ENCODE peak calls at places on chromosomes 3 and 15, in six cellular contexts. V is germinal center; S is HFFc6; C is stimulated activated CD4-positive, alpha-beta T cell treated with anti-CD3 and anti-CD28 coated beads, Interleukin-4, amount 100 ng/mL, for 1 hour; T is left ventricle myocardium superior; I is mesothelial cell of epicardium. O is an unnamed sample.

GRCh38 chr15:77915261-77915960 is 162.1 kb downstream of the TBC1D2B start:
- DNase-seq in V (no peak), S (no peak), C (no peak), T (no peak), I (no peak), O (no peak)

GRCh38 chr3:153599685-153600084 is 437.7 kb downstream of the RAP2B start:
- DNase-seq in V (no peak), S (peak), C (no peak), T (peak), I (no peak), O (no peak)

GRCh38 chr15:41861736-41862356 is 23.2 kb downstream of the PLA2G4B start:
- DNase-seq in V (no peak), S (no peak), C (no peak), T (no peak), I (no peak), O (no peak)

GRCh38 chr15:68228971-68229385 is 550 bp downstream of the CLN6 start:
- DNase-seq in V (no peak), S (no peak), C (no peak), T (peak), I (no peak), O (no peak)

GRCh38 chr3:191366675-191367074 is 36.3 kb upstream of the UTS2B start:
- DNase-seq in V (no peak), S (peak), C (no peak), T (no peak), I (no peak), O (no peak)

GRCh38 chr3:178684881-178685590 is 148.8 kb downstream of the KCNMB2 start:
- DNase-seq in V (no peak), S (no peak), C (no peak), T (no peak), I (no peak), O (no peak)

GRCh38 chr3:102181202-102181920 is 253.5 kb upstream of the ZPLD1 start:
- DNase-seq in V (no peak), S (peak), C (no peak), T (no peak), I (no peak), O (no peak)

GRCh38 chr15:55791576-55792400 is 48.8 kb upstream of the PRTG start:
- DNase-seq in V (no peak), S (peak), C (no peak), T (no peak), I (no peak), O (no peak)

GRCh38 chr15:38551720-38552627 is 12.6 kb downstream of the RASGRP1 start:
- DNase-seq in V (no peak), S (no peak), C (no peak), T (no peak), I (no peak), O (no peak)

GRCh38 chr3:117761992-117762944 is 1052.7 kb downstream of the TUSC7 start:
- DNase-seq in V (no peak), S (no peak), C (no peak), T (no peak), I (no peak), O (no peak)

GRCh38 chr3:100437879-100438622 is 36.7 kb downstream of the LNP1 start:
- DNase-seq in V (no peak), S (no peak), C (no peak), T (no peak), I (no peak), O (no peak)

GRCh38 chr15:60945196-60945595 is 283.9 kb downstream of the RORA start:
- DNase-seq in V (no peak), S (no peak), C (no peak), T (peak), I (no peak), O (no peak)

GRCh38 chr3:141610993-141611392 is 124.2 kb downstream of the RASA2 start:
- DNase-seq in V (no peak), S (no peak), C (no peak), T (no peak), I (no peak), O (no peak)

GRCh38 chr15:60093273-60094067 is 89.4 kb downstream of the FOXB1 start:
- DNase-seq in V (no peak), S (no peak), C (no peak), T (no peak), I (no peak), O (no peak)

GRCh38 chr3:98531622-98532274 is at the start of gene GPR15:
- DNase-seq in V (no peak), S (no peak), C (no peak), T (no peak), I (no peak), O (no peak)

GRCh38 chr3:140019946-140020345 is 85.0 kb downstream of the CLSTN2 start:
- DNase-seq in V (no peak), S (no peak), C (no peak), T (no peak), I (no peak), O (no peak)

GRCh38 chr15:82110144-82110543 is 64.3 kb upstream of the MEX3B start:
- DNase-seq in V (no peak), S (no peak), C (no peak), T (no peak), I (no peak), O (no peak)

GRCh38 chr3:46080124-46080991 is 53.1 kb upstream of the XCR1 start:
- DNase-seq in V (no peak), S (peak), C (no peak), T (no peak), I (no peak), O (no peak)

GRCh38 chr3:9218514-9218846 is 31.0 kb downstream of the SRGAP3 start:
- DNase-seq in V (no peak), S (no peak), C (no peak), T (no peak), I (no peak), O (no peak)